ENCODE peak calls at places on chromosomes 4 and X, in four cellular contexts. H is nephron progenitor cell, K is GM12865, A is NCI-H345. W is an unnamed sample.

GRCh38 chrX:150871341-150871811 is 27.1 kb downstream of the CD99L2 start:
- DNase-seq in A (no peak), K (no peak), H (no peak), W (no peak)

GRCh38 chrX:8971116-8971515 is 62.8 kb downstream of the FAM9B start:
- DNase-seq in A (peak), K (peak), H (no peak), W (peak)

GRCh38 chrX:56232221-56233082 is at the start of gene KLF8:
- DNase-seq in H (peak), K (peak), A (no peak), W (no peak)

GRCh38 chr4:2347190-2347589 is 71.3 kb downstream of the ZFYVE28 start:
- DNase-seq in H (no peak), K (no peak), A (no peak), W (no peak)

GRCh38 chr4:118034061-118034785 is at the start of gene NDST3:
- DNase-seq in H (peak), K (peak), A (peak), W (peak)

GRCh38 chr4:141002323-141002805 is 130.9 kb downstream of the RNF150 start:
- DNase-seq in H (no peak), A (no peak), K (no peak), W (no peak)

GRCh38 chrX:131262738-131263679 is 26.1 kb downstream of the IGSF1 start:
- DNase-seq in H (peak), K (peak), A (no peak), W (peak)

GRCh38 chr4:71406459-71406963 is 67.7 kb downstream of the SLC4A4 start:
- DNase-seq in K (no peak), H (no peak), A (no peak), W (no peak)

GRCh38 chrX:132741706-132742105 is 216.7 kb downstream of the HS6ST2 start:
- DNase-seq in K (no peak), H (no peak), A (no peak), W (no peak)